ENCODE peak calls at places on chromosomes 6 and 20, in four cellular contexts. Z, O, C and G are unnamed samples.

GRCh38 chr20:24770628-24771556 is 178.2 kb upstream of the CST7 start:
- DNase-seq in Z (no peak), C (peak), O (no peak), G (no peak)

GRCh38 chr20:5796369-5797040 is 46.3 kb downstream of the SHLD1 start:
- DNase-seq in C (no peak), Z (no peak), O (no peak), G (no peak)

GRCh38 chr6:37620519-37620918 is 77.2 kb downstream of the MDGA1 start:
- DNase-seq in O (no peak), C (no peak), Z (no peak), G (no peak)

GRCh38 chr6:92023410-92023940 is 1395.9 kb downstream of the EPHA7 start:
- DNase-seq in O (no peak), C (no peak), Z (no peak), G (no peak)

GRCh38 chr20:8935878-8936277 is 133.0 kb upstream of the PLCB4 start:
- DNase-seq in C (no peak), O (no peak), Z (no peak), G (no peak)

GRCh38 chr6:143329323-143329722 is 121.2 kb downstream of the ADAT2 start:
- DNase-seq in O (no peak), Z (no peak), C (no peak), G (no peak)

GRCh38 chr20:53736757-53737403 is 143.2 kb upstream of the ZNF217 start:
- DNase-seq in Z (no peak), O (no peak), C (no peak), G (peak)

GRCh38 chr6:79984261-79984660 is 20.2 kb upstream of the TTK start:
- DNase-seq in Z (no peak), O (peak), C (no peak), G (peak)

GRCh38 chr20:17638835-17639407 is 43.1 kb downstream of the RRBP1 start:
- DNase-seq in C (no peak), O (no peak), Z (no peak), G (no peak)

GRCh38 chr20:3687655-3688054 is 5.8 kb upstream of the ADAM33 start:
- DNase-seq in Z (no peak), C (no peak), O (peak), G (no peak)

GRCh38 chr20:51326241-51326819 is 216.2 kb downstream of the NFATC2 start:
- DNase-seq in Z (no peak), O (peak), C (no peak), G (peak)

GRCh38 chr6:36312854-36313627 is 23.6 kb downstream of the BNIP5 start:
- DNase-seq in O (no peak), C (peak), Z (no peak), G (no peak)

GRCh38 chr6:35048031-35048613 is 93.0 kb downstream of the TCP11 start:
- DNase-seq in O (no peak), C (peak), Z (no peak), G (peak)

GRCh38 chr6:151179321-151179720 is 60.4 kb upstream of the AKAP12 start:
- DNase-seq in O (no peak), C (no peak), Z (no peak), G (no peak)

GRCh38 chr20:50191065-50191565 is 485 bp downstream of the CEBPB start:
- DNase-seq in O (no peak), Z (peak), C (peak), G (no peak)

GRCh38 chr6:104613416-104614001 is 246.2 kb downstream of the HACE1 start:
- DNase-seq in Z (no peak), C (no peak), O (no peak), G (no peak)

GRCh38 chr20:44187763-44188709 is 1.0 kb upstream of the JPH2 start:
- DNase-seq in C (no peak), O (no peak), Z (no peak), G (no peak)

GRCh38 chr20:25308671-25309394 is 60.9 kb downstream of the PYGB start:
- DNase-seq in O (peak), C (peak), Z (peak), G (no peak)

GRCh38 chr6:142897659-142898058 is 47.3 kb downstream of the HIVEP2 start:
- DNase-seq in O (no peak), C (no peak), Z (no peak), G (no peak)

GRCh38 chr6:81289229-81289628 is 463.3 kb downstream of the TENT5A start:
- DNase-seq in O (no peak), Z (no peak), C (no peak), G (no peak)

GRCh38 chr20:24993337-24994185 is 1.0 kb upstream of the APMAP start:
- DNase-seq in Z (no peak), C (peak), O (no peak), G (peak)

GRCh38 chr6:89388846-89389245 is 23.2 kb downstream of the RRAGD start:
- DNase-seq in C (no peak), Z (no peak), O (no peak), G (no peak)

GRCh38 chr6:15444881-15445280 is 199.0 kb downstream of the JARID2 start:
- DNase-seq in O (peak), Z (no peak), C (no peak), G (peak)

GRCh38 chr6:120913519-120913918 is 420.8 kb downstream of the TBC1D32 start:
- DNase-seq in O (no peak), C (no peak), Z (no peak), G (no peak)
- TF ChIP-seq CTCF in O (no peak), C (no peak), Z (no peak), G (no peak)

GRCh38 chr6:109304284-109305015 is 77.8 kb downstream of the CD164 start:
- DNase-seq in C (no peak), Z (no peak), O (no peak), G (peak)
- H3K27ac ChIP-seq in C (peak), Z (no peak), O (no peak), G (no peak)

DNA sequence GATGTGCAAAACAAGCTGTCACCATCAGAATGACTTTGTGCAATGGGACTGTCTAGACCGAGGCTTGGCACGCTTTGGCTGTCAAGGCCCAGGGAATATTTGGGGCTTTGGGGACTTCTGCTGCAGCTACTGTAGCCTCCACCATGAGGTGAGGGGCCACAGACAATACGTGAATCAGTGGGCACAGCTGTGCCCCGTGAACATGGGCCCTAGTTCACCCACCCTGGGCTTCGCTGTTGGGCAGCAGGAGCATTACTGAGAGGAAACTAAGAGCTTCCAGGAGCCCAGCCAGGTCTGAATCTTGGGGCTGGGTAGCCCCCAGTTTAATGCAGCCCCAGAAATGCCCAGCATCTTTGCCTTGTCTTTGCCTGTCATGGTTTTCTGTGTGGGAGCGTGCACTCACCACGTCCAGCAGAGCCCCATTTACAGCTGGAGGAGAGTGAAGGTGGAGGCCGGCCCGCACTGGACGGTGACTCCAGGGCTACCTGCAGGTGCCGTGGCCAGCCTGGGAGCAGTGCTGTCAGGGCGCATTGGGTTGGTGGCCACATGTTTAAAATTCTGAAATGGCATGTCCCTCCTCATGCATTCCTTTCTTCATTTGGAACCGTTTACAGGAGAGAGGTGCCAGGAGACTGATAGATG is 34.7 kb downstream of the DUSP22 start:
- DNase-seq in O (no peak), Z (peak), C (no peak), G (no peak)
- H3K4me3 ChIP-seq in O (no peak), Z (no peak), C (no peak), G (no peak)

GRCh38 chr6:106547556-106547955 is 81.7 kb downstream of the RTN4IP1 start:
- DNase-seq in C (no peak), O (no peak), Z (no peak), G (no peak)

GRCh38 chr6:106549521-106549920 is 79.8 kb downstream of the RTN4IP1 start:
- DNase-seq in O (no peak), C (no peak), Z (no peak), G (no peak)

GRCh38 chr6:106546322-106547052 is 82.8 kb downstream of the RTN4IP1 start:
- DNase-seq in Z (no peak), O (peak), C (no peak), G (no peak)

GRCh38 chr6:106547053-106547414 is 82.3 kb downstream of the RTN4IP1 start:
- DNase-seq in O (peak), Z (no peak), C (no peak), G (no peak)

GRCh38 chr6:106547961-106548453 is 81.3 kb downstream of the RTN4IP1 start:
- DNase-seq in O (no peak), Z (no peak), C (no peak), G (peak)
- TF ChIP-seq CTCF in O (no peak), Z (no peak), C (no peak), G (no peak)

DNA sequence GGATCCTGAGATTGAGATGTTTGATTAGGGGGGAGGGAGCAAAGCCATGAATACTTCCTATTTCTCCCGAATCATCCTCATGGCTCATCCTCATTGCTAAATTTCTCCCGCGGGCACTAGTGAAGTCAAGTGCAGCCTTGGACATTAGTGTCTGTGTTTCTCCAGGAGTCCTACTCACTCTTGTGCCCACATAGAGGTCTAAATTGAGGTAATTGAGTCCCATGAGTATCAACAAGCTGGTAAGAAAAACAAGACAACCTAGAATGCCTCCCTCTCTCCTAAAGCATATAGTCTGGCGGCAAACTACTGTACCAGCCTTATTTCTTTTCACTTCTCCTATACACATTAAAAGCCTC is 420 bp downstream of the CENPQ start:
- DNase-seq in C (no peak), Z (no peak), O (no peak), G (no peak)
- H3K27ac ChIP-seq in C (peak), Z (no peak), O (peak), G (peak)

GRCh38 chr6:149428606-149429005 is 28.5 kb downstream of the SUMO4 start:
- DNase-seq in C (no peak), O (no peak), Z (no peak), G (no peak)

GRCh38 chr6:149433901-149434300 is 33.8 kb downstream of the SUMO4 start:
- DNase-seq in O (no peak), C (no peak), Z (no peak), G (no peak)

GRCh38 chr6:149429427-149430360 is 29.6 kb downstream of the SUMO4 start:
- DNase-seq in Z (no peak), C (no peak), O (no peak), G (no peak)

GRCh38 chr6:149433405-149433804 is 33.3 kb downstream of the SUMO4 start:
- DNase-seq in Z (no peak), C (no peak), O (no peak), G (no peak)

DNA sequence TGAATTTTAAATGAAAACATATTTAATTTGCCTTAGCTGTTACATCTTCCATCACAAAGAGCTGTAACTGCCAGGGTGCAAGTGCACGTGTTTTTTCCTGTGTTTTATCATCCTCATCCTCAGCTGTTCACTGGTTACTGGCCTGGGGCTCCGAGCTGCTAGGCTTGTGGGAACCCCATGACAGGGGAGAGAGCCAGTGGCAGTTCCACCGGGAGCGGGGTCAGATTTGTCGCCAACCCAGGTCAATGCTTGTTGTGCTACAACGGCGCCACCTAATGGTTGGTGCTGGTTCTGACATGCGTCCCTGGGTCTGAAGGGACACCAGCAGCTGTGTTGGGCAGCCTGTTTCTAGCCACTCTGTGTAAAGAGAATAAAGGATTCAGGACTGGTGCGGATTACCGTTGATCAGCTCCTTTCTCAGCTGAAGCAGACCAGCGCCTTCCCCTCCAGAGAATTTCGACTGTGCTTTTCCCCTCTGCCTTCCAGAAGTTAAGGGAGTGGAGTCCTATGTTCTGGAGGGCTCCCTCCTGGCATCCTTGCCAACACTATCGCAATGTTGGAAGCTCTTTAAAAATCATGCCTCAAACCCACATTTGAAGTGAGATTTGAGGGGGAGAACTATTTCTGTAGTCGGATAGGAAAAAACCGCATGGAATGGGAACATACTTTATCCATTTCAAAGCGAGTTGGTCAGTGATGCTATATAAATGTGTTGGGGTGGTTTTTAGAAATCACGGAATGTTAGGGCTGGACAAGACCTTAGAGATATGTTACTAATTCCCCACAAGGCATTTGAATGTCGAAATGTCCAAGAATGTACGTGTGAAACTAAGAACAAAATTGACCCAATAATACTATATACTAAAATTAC is 32.1 kb downstream of the SUMO4 start:
- DNase-seq in O (peak), C (peak), Z (peak), G (peak)
- H3K4me3 ChIP-seq in O (no peak), C (no peak), Z (no peak), G (no peak)